ENCODE peak calls at places on chromosome 17, in four cellular contexts. One of them, this sample, is unnamed.

GRCh38 chr17:79950711-79951110 is 85.0 kb downstream of the TBC1D16 start:
- DNase-seq in IMR-90: no peak
- DNase-seq in uterus: no peak
- DNase-seq in ovary: peak
- DNase-seq in this sample: no peak

GRCh38 chr17:8285270-8286181 is 2.9 kb upstream of the RANGRF start:
- DNase-seq in IMR-90: no peak
- DNase-seq in uterus: no peak
- DNase-seq in ovary: no peak
- DNase-seq in this sample: no peak

GRCh38 chr17:76585649-76586593 is at the start of gene ST6GALNAC2:
- DNase-seq in ovary: peak
- DNase-seq in uterus: peak
- DNase-seq in IMR-90: no peak
- DNase-seq in this sample: no peak

GRCh38 chr17:75630071-75630917 is 2.9 kb upstream of the SMIM5 start:
- DNase-seq in ovary: no peak
- DNase-seq in uterus: no peak
- DNase-seq in IMR-90: no peak
- DNase-seq in this sample: no peak

GRCh38 chr17:77332034-77332971 is 191.5 kb downstream of the SEC14L1 start:
- DNase-seq in ovary: peak
- DNase-seq in IMR-90: no peak
- DNase-seq in uterus: no peak
- DNase-seq in this sample: no peak

GRCh38 chr17:82648761-82649474 is 674 bp upstream of the WDR45B start:
- DNase-seq in IMR-90: no peak
- DNase-seq in uterus: peak
- DNase-seq in ovary: peak
- DNase-seq in this sample: peak

GRCh38 chr17:5410594-5411272 is 8.7 kb downstream of the NUP88 start:
- DNase-seq in IMR-90: no peak
- DNase-seq in uterus: no peak
- DNase-seq in ovary: no peak
- DNase-seq in this sample: no peak

GRCh38 chr17:73834684-73835343 is 190.6 kb upstream of the SDK2 start:
- DNase-seq in uterus: no peak
- DNase-seq in IMR-90: no peak
- DNase-seq in ovary: no peak
- DNase-seq in this sample: no peak

GRCh38 chr17:41417576-41418015 is 6.8 kb downstream of the KRT37 start:
- DNase-seq in uterus: no peak
- DNase-seq in IMR-90: peak
- DNase-seq in ovary: no peak
- DNase-seq in this sample: no peak
- TF ChIP-seq CTCF in uterus: no peak
- TF ChIP-seq CTCF in IMR-90: peak
- TF ChIP-seq CTCF in ovary: no peak
- TF ChIP-seq CTCF in this sample: no peak

DNA sequence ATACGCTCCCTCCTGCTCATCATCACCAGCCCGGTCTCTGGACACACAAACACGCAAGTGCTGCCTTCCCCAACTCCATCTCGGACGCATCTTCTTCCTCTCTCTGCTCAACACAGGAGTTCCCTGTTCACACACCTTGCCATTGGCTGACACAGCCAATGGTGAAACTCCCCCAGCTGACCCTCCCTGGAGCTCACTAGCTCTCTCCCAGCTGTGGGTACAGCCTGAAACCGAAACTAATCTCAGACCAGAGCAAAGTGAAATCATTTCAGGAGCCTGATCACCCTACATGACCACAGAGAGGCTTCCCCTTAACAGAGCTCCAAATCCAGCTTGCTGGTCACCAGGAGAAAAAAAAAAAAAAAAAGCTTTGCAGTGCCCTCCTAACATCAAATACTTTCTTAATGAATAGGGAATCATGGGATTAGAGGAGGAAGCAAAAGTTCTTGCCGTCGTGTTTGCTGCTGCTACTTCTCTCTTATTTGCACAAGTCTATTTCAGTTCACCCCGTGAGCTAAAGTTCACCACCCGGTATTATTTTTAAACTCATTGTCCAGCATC is 8.3 kb downstream of the CUEDC1 start:
- DNase-seq in ovary: peak
- DNase-seq in IMR-90: peak
- DNase-seq in uterus: peak
- DNase-seq in this sample: no peak
- H3K27ac ChIP-seq in ovary: no peak
- H3K27ac ChIP-seq in IMR-90: peak
- H3K27ac ChIP-seq in uterus: peak
- H3K27ac ChIP-seq in this sample: peak

GRCh38 chr17:42378597-42379594 is 9.3 kb downstream of the STAT3 start:
- DNase-seq in IMR-90: peak
- DNase-seq in ovary: no peak
- DNase-seq in uterus: no peak
- DNase-seq in this sample: no peak
- H3K4me3 ChIP-seq in IMR-90: peak
- H3K4me3 ChIP-seq in ovary: peak
- H3K4me3 ChIP-seq in uterus: peak
- H3K4me3 ChIP-seq in this sample: peak

GRCh38 chr17:59427425-59427921 is 96.0 kb downstream of the YPEL2 start:
- DNase-seq in uterus: peak
- DNase-seq in ovary: no peak
- DNase-seq in IMR-90: peak
- DNase-seq in this sample: no peak
- TF ChIP-seq CTCF in uterus: no peak
- TF ChIP-seq CTCF in ovary: no peak
- TF ChIP-seq CTCF in IMR-90: no peak
- TF ChIP-seq CTCF in this sample: no peak

GRCh38 chr17:64982139-64982802 is 63.0 kb upstream of the LRRC37A3 start:
- DNase-seq in IMR-90: peak
- DNase-seq in uterus: no peak
- DNase-seq in ovary: no peak
- DNase-seq in this sample: no peak
- H3K27ac ChIP-seq in IMR-90: no peak
- H3K27ac ChIP-seq in uterus: no peak
- H3K27ac ChIP-seq in ovary: no peak
- H3K27ac ChIP-seq in this sample: no peak

GRCh38 chr17:51164911-51165679 is 1.1 kb upstream of the NME2 start:
- DNase-seq in uterus: no peak
- DNase-seq in ovary: peak
- DNase-seq in IMR-90: no peak
- DNase-seq in this sample: no peak
- H3K4me3 ChIP-seq in uterus: peak
- H3K4me3 ChIP-seq in ovary: peak
- H3K4me3 ChIP-seq in IMR-90: no peak
- H3K4me3 ChIP-seq in this sample: peak

GRCh38 chr17:57727776-57728175 is 17.3 kb downstream of the CCDC182 start:
- DNase-seq in IMR-90: no peak
- DNase-seq in uterus: no peak
- DNase-seq in ovary: no peak
- DNase-seq in this sample: no peak
- TF ChIP-seq CTCF in IMR-90: no peak
- TF ChIP-seq CTCF in uterus: no peak
- TF ChIP-seq CTCF in ovary: no peak
- TF ChIP-seq CTCF in this sample: no peak